ENCODE peak calls at places on chromosomes 6 and 20, in six cellular contexts. T is K562, P is H1, C is GM12878, N is HCT116, X is SK-N-SH. Q is an unnamed sample.

GRCh38 chr6:165818200-165818599 is 155.2 kb upstream of the PDE10A start:
- DNase-seq in T (no peak), N (no peak), C (no peak), P (no peak), X (no peak), Q (no peak)

GRCh38 chr20:20373046-20373706 is 5.3 kb downstream of the INSM1 start:
- DNase-seq in X (no peak), T (no peak), C (no peak), N (no peak), P (no peak), Q (no peak)

GRCh38 chr6:41441598-41442205 is 104.5 kb upstream of the FOXP4 start:
- DNase-seq in T (no peak), P (no peak), C (no peak), N (no peak), X (no peak), Q (no peak)

GRCh38 chr6:85866373-85866740 is 223.7 kb upstream of the SYNCRIP start:
- DNase-seq in X (no peak), P (no peak), C (no peak), N (no peak), T (no peak), Q (no peak)

GRCh38 chr20:38246357-38247165 is 14.0 kb downstream of the KIAA1755 start:
- DNase-seq in X (no peak), N (no peak), C (no peak), P (no peak), T (no peak), Q (no peak)

GRCh38 chr20:48483667-48484066 is 344.1 kb downstream of the PREX1 start:
- DNase-seq in X (no peak), C (no peak), T (no peak), P (no peak), N (no peak), Q (no peak)

GRCh38 chr20:40694246-40694645 is 5.2 kb upstream of the MAFB start:
- DNase-seq in C (no peak), N (no peak), P (no peak), T (no peak), X (no peak), Q (no peak)

GRCh38 chr20:24381886-24382285 is 87.5 kb upstream of the SYNDIG1 start:
- DNase-seq in T (no peak), N (no peak), C (no peak), P (no peak), X (no peak), Q (no peak)

GRCh38 chr6:158559338-158559894 is 475 bp upstream of the TMEM181 start:
- DNase-seq in N (no peak), T (no peak), C (no peak), P (no peak), X (no peak), Q (no peak)

GRCh38 chr6:42979523-42980177 is 669 bp upstream of the PEX6 start:
- DNase-seq in T (no peak), C (no peak), N (no peak), P (no peak), X (peak; percentile 49), Q (no peak)

GRCh38 chr6:9620263-9620662 is 794.6 kb downstream of the TFAP2A start:
- DNase-seq in C (no peak), T (no peak), P (no peak), X (no peak), N (no peak), Q (no peak)

GRCh38 chr20:25389858-25390537 is 637 bp downstream of the ABHD12 start:
- DNase-seq in N (no peak), X (peak; percentile 82), T (peak; percentile 65), P (no peak), C (no peak), Q (peak; percentile 75)

GRCh38 chr20:58150772-58151171 is 77.7 kb downstream of the ANKRD60 start:
- DNase-seq in P (peak; percentile 33), X (no peak), T (peak; percentile 20), C (no peak), N (no peak), Q (no peak)

GRCh38 chr6:151070666-151071065 is 169.1 kb upstream of the AKAP12 start:
- DNase-seq in N (no peak), C (no peak), T (no peak), P (no peak), X (no peak), Q (no peak)

GRCh38 chr6:78598966-78599365 is 268.4 kb upstream of the IRAK1BP1 start:
- DNase-seq in C (no peak), N (peak; percentile 98), T (no peak), P (peak; percentile 5), X (no peak), Q (no peak)

GRCh38 chr20:53126185-53126584 is 154.0 kb downstream of the TSHZ2 start:
- DNase-seq in P (no peak), C (no peak), N (no peak), X (no peak), T (no peak), Q (no peak)

GRCh38 chr20:13353261-13353945 is 132.3 kb downstream of the ISM1 start:
- DNase-seq in P (no peak), C (no peak), T (no peak), N (no peak), X (no peak), Q (no peak)

GRCh38 chr6:33620584-33621395 is at the start of gene ITPR3:
- DNase-seq in T (peak; percentile 95), C (peak; percentile 28), N (peak; percentile 37), X (peak; percentile 86), P (no peak), Q (peak; percentile 87)

GRCh38 chr6:129490551-129491245 is 219.3 kb downstream of the ARHGAP18 start:
- DNase-seq in N (peak; percentile 94), X (no peak), P (no peak), C (peak; percentile 68), T (peak; percentile 48), Q (no peak)
- TF ChIP-seq JUND in N (peak; percentile 97), X (peak; percentile 98), P (peak; percentile 16), C (no peak), T (no peak), Q (no peak)

GRCh38 chr20:44485078-44485829 is 9.6 kb downstream of the TTPAL start:
- DNase-seq in P (no peak), T (no peak), N (no peak), C (no peak), X (no peak), Q (no peak)

GRCh38 chr20:44489223-44489622 is 13.5 kb downstream of the TTPAL start:
- DNase-seq in P (no peak), C (no peak), N (no peak), X (no peak), T (no peak), Q (no peak)

GRCh38 chr20:44488551-44488950 is 12.9 kb downstream of the TTPAL start:
- DNase-seq in N (no peak), C (no peak), X (no peak), P (no peak), T (no peak), Q (no peak)

GRCh38 chr20:44483112-44483511 is 7.4 kb downstream of the TTPAL start:
- DNase-seq in X (no peak), T (no peak), P (no peak), N (no peak), C (no peak), Q (no peak)

DNA sequence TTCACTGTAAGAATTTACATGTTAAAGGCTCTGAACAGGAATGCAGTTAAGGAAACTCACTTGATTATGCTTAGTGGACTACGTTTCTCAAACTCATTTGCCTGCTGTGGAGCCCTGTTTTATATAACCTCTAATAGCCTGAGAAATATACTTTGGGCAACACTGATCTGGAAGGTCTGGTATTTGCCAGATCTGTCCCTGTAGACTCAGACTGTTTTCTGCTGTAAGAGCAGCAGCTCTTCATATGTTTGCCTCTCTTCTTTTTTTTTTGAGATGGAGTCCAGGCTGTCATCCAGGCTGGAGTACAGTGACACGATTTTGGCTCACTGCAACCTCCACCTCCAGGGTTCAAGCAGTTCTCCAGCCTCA is 10.1 kb downstream of the TTPAL start:
- DNase-seq in C (no peak), T (no peak), N (no peak), P (no peak), X (no peak), Q (no peak)
- TF ChIP-seq JUND in C (no peak), T (no peak), N (no peak), P (no peak), X (no peak), Q (no peak)

DNA sequence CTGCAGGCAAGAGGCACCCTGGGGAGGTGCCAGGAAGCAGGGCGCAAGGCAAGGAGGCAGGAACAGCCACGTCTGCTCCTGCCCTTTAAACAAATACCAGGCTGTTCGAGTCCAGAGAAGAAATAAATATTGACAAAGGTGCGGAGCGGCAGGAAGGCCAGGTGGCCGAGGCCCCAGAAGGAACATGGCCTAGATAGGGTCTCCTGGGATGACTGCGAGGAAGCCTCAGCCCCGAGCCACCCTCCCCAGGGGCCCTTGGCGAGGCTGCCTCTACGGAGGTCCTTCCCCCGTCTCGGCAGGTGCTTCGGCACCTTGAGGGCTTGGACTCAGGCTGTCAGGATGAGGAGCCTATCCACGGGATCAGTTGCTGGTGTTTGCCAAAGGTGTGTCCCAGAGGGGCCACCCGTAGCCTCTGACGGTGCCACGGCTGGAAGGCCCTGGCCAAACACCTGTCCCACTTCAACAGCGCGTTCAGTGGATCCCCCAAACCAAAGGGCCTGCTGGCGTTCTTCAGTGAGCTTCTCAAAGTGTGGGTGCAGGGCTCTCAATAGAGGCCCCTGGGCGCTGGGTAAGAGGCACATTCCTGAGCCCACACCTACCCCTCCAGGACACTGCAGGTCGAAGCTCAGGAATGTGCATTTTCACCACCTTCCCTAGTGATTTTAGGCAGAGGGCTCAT is 39.8 kb downstream of the SNX5 start:
- DNase-seq in X (no peak), N (no peak), C (no peak), P (no peak), T (no peak), Q (peak; percentile 54)
- TF ChIP-seq JUND in X (no peak), N (no peak), C (no peak), P (no peak), T (no peak), Q (no peak)

GRCh38 chr6:109506314-109506713 is 23.3 kb upstream of the ZBTB24 start:
- DNase-seq in X (no peak), T (no peak), C (no peak), P (no peak), N (no peak), Q (no peak)

GRCh38 chr6:109507490-109508072 is 24.6 kb upstream of the ZBTB24 start:
- DNase-seq in T (no peak), X (no peak), C (no peak), N (no peak), P (no peak), Q (no peak)

GRCh38 chr6:109511832-109512231 is 28.8 kb upstream of the ZBTB24 start:
- DNase-seq in T (no peak), C (no peak), X (no peak), P (no peak), N (no peak), Q (no peak)

GRCh38 chr6:109506841-109507240 is 23.8 kb upstream of the ZBTB24 start:
- DNase-seq in P (no peak), X (no peak), C (no peak), N (no peak), T (no peak), Q (no peak)

DNA sequence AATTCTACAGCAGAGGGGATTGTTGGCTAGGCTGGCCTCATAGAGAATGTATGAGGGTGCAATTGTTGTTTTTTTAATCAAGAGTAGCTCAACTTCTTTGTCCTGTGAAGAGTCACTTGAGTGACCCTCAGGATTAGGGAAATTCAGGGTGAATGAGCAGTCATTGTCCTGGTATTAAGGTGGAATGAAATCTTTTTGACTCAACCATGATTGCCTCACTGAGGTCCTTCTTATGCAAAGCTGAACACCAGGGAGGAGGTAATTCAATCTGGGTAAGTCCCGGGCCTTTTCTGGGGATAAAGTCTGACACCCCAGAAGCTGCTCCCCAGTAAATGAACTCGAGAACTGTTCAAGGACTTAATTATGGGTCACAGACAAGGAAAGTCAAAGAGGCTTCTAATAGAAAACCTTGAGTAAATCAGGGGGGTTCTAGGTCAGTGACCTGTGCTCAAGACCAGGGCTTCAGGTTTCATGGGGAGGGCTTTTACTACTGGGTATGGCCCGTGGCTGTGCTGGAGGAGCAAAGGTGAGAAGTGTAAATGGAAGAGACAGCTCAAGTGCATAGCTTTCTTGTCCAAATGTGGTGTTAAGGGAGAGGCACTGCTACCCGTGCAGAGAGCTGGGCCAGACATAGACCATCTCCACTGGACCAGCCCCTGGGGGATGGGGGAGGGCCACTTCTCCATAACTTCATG is 25.3 kb upstream of the ZBTB24 start:
- DNase-seq in T (no peak), N (no peak), C (no peak), P (no peak), X (no peak), Q (no peak)
- TF ChIP-seq JUND in T (no peak), N (no peak), C (no peak), P (no peak), X (no peak), Q (no peak)

Q was measured in T47D.